ENCODE peak calls at places on chromosomes 4 and X, in seven cellular contexts. B is A549, T is upper lobe of left lung, R is hepatocyte, A is AG04450, H is BJ, E is T-helper 17 cell. Q is an unnamed sample.

GRCh38 chr4:135724426-135724825 is 1522.8 kb upstream of the PABPC4L start:
- DNase-seq in H (no peak), R (no peak), A (no peak), B (no peak), T (no peak), E (no peak), Q (no peak)

GRCh38 chr4:4271912-4272311 is 18.0 kb downstream of the LYAR start:
- DNase-seq in E (no peak), B (no peak), H (no peak), A (no peak), R (no peak), T (no peak), Q (no peak)

GRCh38 chr4:84235131-84235530 is 264.0 kb downstream of the NKX6-1 start:
- DNase-seq in E (no peak), R (no peak), A (no peak), B (no peak), T (no peak), H (no peak), Q (no peak)

GRCh38 chrX:54087661-54088060 is 43.4 kb upstream of the PHF8 start:
- DNase-seq in A (no peak), R (no peak), E (no peak), T (no peak), B (no peak), H (no peak), Q (no peak)

GRCh38 chr4:184409502-184409901 is 64.8 kb downstream of the IRF2 start:
- DNase-seq in T (no peak), E (no peak), A (no peak), H (no peak), B (no peak), R (no peak), Q (no peak)

GRCh38 chr4:41763741-41764140 is 15.2 kb upstream of the PHOX2B start:
- DNase-seq in T (no peak), R (no peak), E (no peak), B (no peak), H (no peak), A (no peak), Q (no peak)

GRCh38 chr4:186624951-186625350 is 69.6 kb upstream of the MTNR1A start:
- DNase-seq in H (peak; percentile 89), A (peak; percentile 48), R (no peak), T (no peak), B (no peak), E (no peak), Q (no peak)

GRCh38 chr4:76624271-76624681 is 189.2 kb downstream of the SHROOM3 start:
- DNase-seq in B (no peak), H (peak; percentile 97), A (peak; percentile 77), E (no peak), T (no peak), R (peak; percentile 72), Q (no peak)

GRCh38 chrX:12771445-12772069 is 19.7 kb upstream of the PRPS2 start:
- DNase-seq in A (no peak), H (no peak), B (peak; percentile 27), R (peak; percentile 79), T (peak; percentile 55), E (peak; percentile 51), Q (peak; percentile 27)